ENCODE peak calls at places on chromosomes 3 and 15, in four cellular contexts. Z, P, Q and N are unnamed samples.

GRCh38 chr3:194139085-194139976 is 3.4 kb downstream of the HES1 start:
- DNase-seq in Z (peak), Q (no peak), P (peak), N (no peak)

GRCh38 chr15:74995779-74996765 is 709 bp downstream of the SCAMP5 start:
- DNase-seq in P (peak), Q (peak), Z (no peak), N (peak)

GRCh38 chr3:151156618-151157216 is 46.3 kb downstream of the GPR171 start:
- DNase-seq in Z (peak), Q (no peak), P (no peak), N (no peak)

GRCh38 chr3:194251461-194251860 is 99.7 kb downstream of the CPN2 start:
- DNase-seq in Z (no peak), Q (no peak), P (no peak), N (no peak)

GRCh38 chr3:127052121-127052561 is 69.2 kb downstream of the PLXNA1 start:
- DNase-seq in Q (no peak), Z (no peak), P (no peak), N (no peak)

GRCh38 chr3:50617096-50617791 is at the start of gene MAPKAPK3:
- DNase-seq in Q (no peak), Z (peak), P (no peak), N (no peak)

GRCh38 chr3:58800032-58800431 is 133.5 kb upstream of the FAM3D start:
- DNase-seq in Z (no peak), P (no peak), Q (no peak), N (no peak)

GRCh38 chr3:54863806-54864205 is 64.1 kb downstream of the LRTM1 start:
- DNase-seq in P (no peak), Z (no peak), Q (no peak), N (no peak)

GRCh38 chr15:96320703-96321421 is 9.6 kb upstream of the NR2F2 start:
- DNase-seq in Z (no peak), P (peak), Q (no peak), N (no peak)

GRCh38 chr3:26202169-26202568 is 412.3 kb downstream of the OXSM start:
- DNase-seq in Q (no peak), Z (no peak), P (no peak), N (no peak)

GRCh38 chr15:40755821-40756220 is 767 bp upstream of the RMDN3 start:
- DNase-seq in Z (peak), Q (no peak), P (no peak), N (no peak)

GRCh38 chr3:15204005-15204404 is 2.0 kb upstream of the CAPN7 start:
- DNase-seq in Z (no peak), P (no peak), Q (no peak), N (no peak)

GRCh38 chr3:129116482-129116946 is 5.1 kb downstream of the RAB43 start:
- DNase-seq in Z (peak), P (no peak), Q (no peak), N (no peak)